ENCODE peak calls at places on chromosomes 16 and 17, in eight cellular contexts. One of them, this sample, is unnamed.

GRCh38 chr16:72848759-72849664 is 198.9 kb downstream of the ZFHX3 start:
- DNase-seq in heart right ventricle: peak; percentile 89
- DNase-seq in T follicular helper cell: no peak
- DNase-seq in neuronal stem cell: no peak
- DNase-seq in BE2C: peak; percentile 94
- DNase-seq in heart left ventricle: peak; percentile 88
- DNase-seq in A172: peak; percentile 86
- DNase-seq in activated naive CD4-positive, alpha-beta T cell: no peak
- DNase-seq in this sample: no peak

GRCh38 chr17:5272313-5272712 is 9.8 kb upstream of the RABEP1 start:
- DNase-seq in heart right ventricle: no peak
- DNase-seq in T follicular helper cell: no peak
- DNase-seq in neuronal stem cell: no peak
- DNase-seq in BE2C: no peak
- DNase-seq in heart left ventricle: no peak
- DNase-seq in A172: no peak
- DNase-seq in activated naive CD4-positive, alpha-beta T cell: no peak
- DNase-seq in this sample: no peak

GRCh38 chr17:71959129-71959528 is 161.7 kb upstream of the SOX9 start:
- DNase-seq in heart right ventricle: no peak
- DNase-seq in T follicular helper cell: no peak
- DNase-seq in neuronal stem cell: no peak
- DNase-seq in BE2C: no peak
- DNase-seq in heart left ventricle: no peak
- DNase-seq in A172: peak; percentile 19
- DNase-seq in activated naive CD4-positive, alpha-beta T cell: no peak
- DNase-seq in this sample: no peak

GRCh38 chr17:50459756-50460155 is 8.9 kb downstream of the CHAD start:
- DNase-seq in heart right ventricle: no peak
- DNase-seq in T follicular helper cell: no peak
- DNase-seq in neuronal stem cell: no peak
- DNase-seq in BE2C: no peak
- DNase-seq in heart left ventricle: no peak
- DNase-seq in A172: no peak
- DNase-seq in activated naive CD4-positive, alpha-beta T cell: no peak
- DNase-seq in this sample: no peak

GRCh38 chr17:27893834-27894503 is 804 bp upstream of the LYRM9 start:
- DNase-seq in heart right ventricle: no peak
- DNase-seq in T follicular helper cell: no peak
- DNase-seq in neuronal stem cell: no peak
- DNase-seq in BE2C: no peak
- DNase-seq in heart left ventricle: no peak
- DNase-seq in A172: no peak
- DNase-seq in activated naive CD4-positive, alpha-beta T cell: no peak
- DNase-seq in this sample: no peak

GRCh38 chr16:88058817-88059216 is 107.6 kb downstream of the BANP start:
- DNase-seq in heart right ventricle: no peak
- DNase-seq in T follicular helper cell: no peak
- DNase-seq in neuronal stem cell: no peak
- DNase-seq in BE2C: no peak
- DNase-seq in heart left ventricle: no peak
- DNase-seq in A172: no peak
- DNase-seq in activated naive CD4-positive, alpha-beta T cell: no peak
- DNase-seq in this sample: no peak

GRCh38 chr17:19867094-19867653 is 562 bp downstream of the ULK2 start:
- DNase-seq in heart right ventricle: peak; percentile 66
- DNase-seq in T follicular helper cell: peak; percentile 7
- DNase-seq in neuronal stem cell: peak; percentile 54
- DNase-seq in BE2C: peak; percentile 57
- DNase-seq in heart left ventricle: peak; percentile 69
- DNase-seq in A172: peak; percentile 55
- DNase-seq in activated naive CD4-positive, alpha-beta T cell: no peak
- DNase-seq in this sample: peak; percentile 81

GRCh38 chr17:19022747-19023146 is 18.2 kb upstream of the FAM83G start:
- DNase-seq in heart right ventricle: no peak
- DNase-seq in T follicular helper cell: no peak
- DNase-seq in neuronal stem cell: no peak
- DNase-seq in BE2C: no peak
- DNase-seq in heart left ventricle: no peak
- DNase-seq in A172: no peak
- DNase-seq in activated naive CD4-positive, alpha-beta T cell: no peak
- DNase-seq in this sample: no peak

GRCh38 chr17:55285340-55286301 is 20.9 kb downstream of the HLF start:
- DNase-seq in heart right ventricle: peak; percentile 94
- DNase-seq in T follicular helper cell: no peak
- DNase-seq in neuronal stem cell: no peak
- DNase-seq in BE2C: peak; percentile 57
- DNase-seq in heart left ventricle: peak; percentile 92
- DNase-seq in A172: no peak
- DNase-seq in activated naive CD4-positive, alpha-beta T cell: no peak
- DNase-seq in this sample: peak; percentile 21

GRCh38 chr17:18362509-18363020 is 785 bp downstream of the SHMT1 start:
- DNase-seq in heart right ventricle: peak; percentile 50
- DNase-seq in T follicular helper cell: no peak
- DNase-seq in neuronal stem cell: peak; percentile 9
- DNase-seq in BE2C: no peak
- DNase-seq in heart left ventricle: peak; percentile 63
- DNase-seq in A172: peak; percentile 31
- DNase-seq in activated naive CD4-positive, alpha-beta T cell: no peak
- DNase-seq in this sample: peak; percentile 45

This sample was measured in cardiac muscle cell.